ENCODE peak calls at places on chromosomes 7 and 10, in five cellular contexts. D is epithelial cell of prostate, M is GM12864, R is omental fat pad, U is nephron progenitor cell. Y is an unnamed sample.

GRCh38 chr10:34697366-34698247 is 117.5 kb downstream of the PARD3 start:
- DNase-seq in D (no peak), U (no peak), R (no peak), M (no peak), Y (no peak)

GRCh38 chr7:66176914-66177313 is 28.2 kb upstream of the TPST1 start:
- DNase-seq in M (no peak), D (no peak), R (no peak), U (no peak), Y (no peak)

GRCh38 chr7:23022258-23022745 is 8.4 kb upstream of the HYCC1 start:
- DNase-seq in R (no peak), D (peak), U (no peak), M (no peak), Y (no peak)

GRCh38 chr7:154647625-154648024 is 355.3 kb downstream of the PAXIP1 start:
- DNase-seq in U (no peak), M (no peak), R (no peak), D (no peak), Y (no peak)

GRCh38 chr10:103276941-103277712 is at the start of gene INA:
- DNase-seq in R (no peak), M (peak), D (no peak), U (peak), Y (no peak)

GRCh38 chr7:127536426-127537152 is 48.8 kb downstream of the GCC1 start:
- DNase-seq in D (no peak), U (peak), R (no peak), M (no peak), Y (no peak)

GRCh38 chr7:153393666-153394065 is 634.1 kb downstream of the ACTR3B start:
- DNase-seq in M (no peak), R (no peak), U (no peak), D (no peak), Y (no peak)

GRCh38 chr7:130891254-130892094 is 157.5 kb upstream of the KLF14 start:
- DNase-seq in M (no peak), U (no peak), D (no peak), R (no peak), Y (peak)

GRCh38 chr10:77311186-77311585 is 326.4 kb downstream of the KCNMA1 start:
- DNase-seq in U (peak), M (no peak), D (no peak), R (no peak), Y (no peak)

GRCh38 chr10:42983595-42983990 is 93.3 kb upstream of the RET start:
- DNase-seq in R (peak), D (no peak), M (no peak), U (no peak), Y (no peak)

GRCh38 chr7:140559410-140559809 is 80.1 kb upstream of the MKRN1 start:
- DNase-seq in M (no peak), R (no peak), U (no peak), D (no peak), Y (no peak)

GRCh38 chr7:340200-340937 is 50.4 kb downstream of the FOXL3 start:
- DNase-seq in D (no peak), R (no peak), M (no peak), U (no peak), Y (no peak)

GRCh38 chr10:10821926-10822325 is 195.7 kb upstream of the CELF2 start:
- DNase-seq in U (no peak), M (no peak), R (no peak), D (no peak), Y (no peak)

GRCh38 chr7:29642494-29643155 is 79.0 kb downstream of the PRR15 start:
- DNase-seq in U (no peak), D (no peak), R (no peak), M (no peak), Y (no peak)

GRCh38 chr7:5666361-5666760 is 115.1 kb downstream of the RNF216 start:
- DNase-seq in U (no peak), R (no peak), D (no peak), M (no peak), Y (no peak)

GRCh38 chr10:67464278-67464677 is 231.7 kb downstream of the CTNNA3 start:
- DNase-seq in D (no peak), U (no peak), R (no peak), M (no peak), Y (no peak)

GRCh38 chr10:133390597-133391248 is 3.2 kb upstream of the MTG1 start:
- DNase-seq in M (no peak), U (no peak), R (no peak), D (no peak), Y (no peak)

GRCh38 chr10:63429280-63429679 is 36.5 kb downstream of the JMJD1C start:
- DNase-seq in U (no peak), M (no peak), D (no peak), R (no peak), Y (no peak)

GRCh38 chr7:152989889-152990380 is 230.4 kb downstream of the ACTR3B start:
- DNase-seq in U (peak), M (no peak), D (no peak), R (no peak), Y (no peak)

GRCh38 chr7:142862401-142863400 is 7.8 kb downstream of the EPHB6 start:
- DNase-seq in R (no peak), D (no peak), U (peak), M (no peak), Y (no peak)

GRCh38 chr7:35906191-35906908 is 105.5 kb downstream of the SEPTIN7 start:
- DNase-seq in D (peak), R (no peak), M (peak), U (peak), Y (no peak)

GRCh38 chr10:69382382-69383117 is 34.2 kb downstream of the TACR2 start:
- DNase-seq in M (no peak), U (no peak), R (no peak), D (peak), Y (no peak)

GRCh38 chr7:128425851-128426250 is 16.1 kb upstream of the IMPDH1 start:
- DNase-seq in U (peak), R (peak), M (no peak), D (no peak), Y (no peak)

GRCh38 chr7:119270045-119270464 is 1002.9 kb upstream of the KCND2 start:
- DNase-seq in R (no peak), D (peak), M (peak), U (peak), Y (no peak)

GRCh38 chr10:69974551-69975155 is 78.0 kb upstream of the MACROH2A2 start:
- DNase-seq in U (no peak), M (no peak), R (no peak), D (no peak), Y (no peak)

GRCh38 chr7:142793156-142793555 is 22.4 kb downstream of the PRSS2 start:
- DNase-seq in D (no peak), U (no peak), M (no peak), R (no peak), Y (no peak)

GRCh38 chr7:149799397-149800168 is 26.2 kb upstream of the ZNF467 start:
- DNase-seq in D (no peak), M (peak), R (no peak), U (peak), Y (no peak)

GRCh38 chr7:143300959-143301617 is 12.9 kb downstream of the CASP2 start:
- DNase-seq in U (no peak), R (no peak), M (no peak), D (no peak), Y (no peak)

GRCh38 chr7:119270644-119271043 is 1002.3 kb upstream of the KCND2 start:
- DNase-seq in D (peak), M (no peak), U (no peak), R (no peak), Y (no peak)

GRCh38 chr7:2947381-2947780 is 96.3 kb downstream of the CARD11 start:
- DNase-seq in M (no peak), R (peak), D (no peak), U (no peak), Y (no peak)

GRCh38 chr10:125158528-125159485 is 1.6 kb downstream of the CTBP2 start:
- DNase-seq in U (peak), D (no peak), R (no peak), M (no peak), Y (no peak)

GRCh38 chr10:129344506-129344905 is 122.5 kb upstream of the MGMT start:
- DNase-seq in D (no peak), U (no peak), R (no peak), M (no peak), Y (no peak)

GRCh38 chr10:32160866-32161265 is 104.6 kb upstream of the KIF5B start:
- DNase-seq in R (no peak), M (no peak), D (no peak), U (no peak), Y (no peak)

GRCh38 chr10:79358811-79359210 is 11.5 kb downstream of the PPIF start:
- DNase-seq in D (no peak), M (no peak), R (no peak), U (no peak), Y (no peak)

GRCh38 chr10:103842605-103843004 is 12.8 kb downstream of the SH3PXD2A start:
- DNase-seq in R (no peak), U (no peak), D (no peak), M (no peak), Y (no peak)

GRCh38 chr10:60417024-60417423 is 27.3 kb upstream of the ANK3 start:
- DNase-seq in U (no peak), R (no peak), M (no peak), D (no peak), Y (no peak)